ENCODE peak calls at places on chromosomes 12 and 14, in five cellular contexts. T, V, A, C and Z are unnamed samples.

GRCh38 chr12:93894391-93895095 is 217.4 kb downstream of the CRADD start:
- DNase-seq in C (no peak), T (no peak), V (peak), A (peak), Z (no peak)

GRCh38 chr12:6996040-6996441 is 22.2 kb downstream of the LPCAT3 start:
- DNase-seq in C (peak), T (no peak), V (no peak), A (peak), Z (no peak)

GRCh38 chr14:106605548-106606448 is 1079.4 kb downstream of the TMEM121 start:
- DNase-seq in A (no peak), C (peak), T (peak), V (peak), Z (no peak)

GRCh38 chr14:102949062-102949800 is 26.8 kb downstream of the AMN start:
- DNase-seq in C (no peak), T (peak), A (no peak), V (no peak), Z (no peak)

GRCh38 chr12:116533343-116534248 is 25.6 kb upstream of the MAP1LC3B2 start:
- DNase-seq in C (peak), V (peak), T (peak), A (peak), Z (peak)

GRCh38 chr12:116672842-116673516 is 64.9 kb downstream of the SPRING1 start:
- DNase-seq in T (no peak), C (no peak), V (no peak), A (no peak), Z (no peak)

GRCh38 chr14:68241862-68242490 is 422.4 kb downstream of the RAD51B start:
- DNase-seq in T (no peak), C (no peak), A (no peak), V (no peak), Z (no peak)

GRCh38 chr14:84254205-84254788 is 1275.6 kb upstream of the FLRT2 start:
- DNase-seq in A (no peak), C (no peak), T (no peak), V (no peak), Z (peak)

GRCh38 chr14:106694638-106695393 is 1168.4 kb downstream of the TMEM121 start:
- DNase-seq in V (peak), A (no peak), C (peak), T (peak), Z (no peak)

GRCh38 chr14:45135181-45135580 is 549 bp upstream of the FANCM start:
- DNase-seq in C (peak), A (peak), V (no peak), T (no peak), Z (no peak)

GRCh38 chr12:10140001-10140400 is 10.0 kb upstream of the CLEC7A start:
- DNase-seq in C (peak), V (no peak), A (peak), T (peak), Z (peak)

GRCh38 chr12:104903648-104904423 is 54.3 kb downstream of the SLC41A2 start:
- DNase-seq in C (no peak), T (no peak), A (no peak), V (no peak), Z (no peak)

GRCh38 chr14:32319368-32320049 is 9.6 kb upstream of the AKAP6 start:
- DNase-seq in T (no peak), A (peak), V (no peak), C (peak), Z (no peak)

GRCh38 chr14:69428289-69428998 is 30.0 kb downstream of the SLC39A9 start:
- DNase-seq in T (no peak), A (no peak), C (no peak), V (no peak), Z (no peak)

GRCh38 chr14:51901475-51902024 is 41.1 kb downstream of the GNG2 start:
- DNase-seq in C (no peak), T (no peak), A (no peak), V (no peak), Z (no peak)

GRCh38 chr12:46261658-46262057 is 7.2 kb downstream of the SLC38A1 start:
- DNase-seq in C (no peak), T (no peak), A (no peak), V (no peak), Z (no peak)

GRCh38 chr12:39581592-39581991 is 38.0 kb downstream of the ABCD2 start:
- DNase-seq in C (peak), A (peak), V (no peak), T (peak), Z (no peak)

GRCh38 chr12:115930336-115930735 is 347.2 kb downstream of the MED13L start:
- DNase-seq in T (no peak), C (no peak), A (no peak), V (no peak), Z (no peak)

GRCh38 chr12:6928703-6929407 is 1.1 kb downstream of the ATN1 start:
- DNase-seq in A (no peak), C (no peak), V (peak), T (no peak), Z (no peak)

GRCh38 chr12:64181504-64182291 is 40.4 kb downstream of the KICS2 start:
- DNase-seq in T (peak), C (peak), A (peak), V (no peak), Z (peak)

GRCh38 chr12:69688496-69689427 is 10.3 kb downstream of the BEST3 start:
- DNase-seq in A (peak), V (peak), C (peak), T (peak), Z (peak)

GRCh38 chr12:83573676-83574075 is 887.0 kb downstream of the TMTC2 start:
- DNase-seq in A (peak), T (peak), V (peak), C (peak), Z (no peak)

DNA sequence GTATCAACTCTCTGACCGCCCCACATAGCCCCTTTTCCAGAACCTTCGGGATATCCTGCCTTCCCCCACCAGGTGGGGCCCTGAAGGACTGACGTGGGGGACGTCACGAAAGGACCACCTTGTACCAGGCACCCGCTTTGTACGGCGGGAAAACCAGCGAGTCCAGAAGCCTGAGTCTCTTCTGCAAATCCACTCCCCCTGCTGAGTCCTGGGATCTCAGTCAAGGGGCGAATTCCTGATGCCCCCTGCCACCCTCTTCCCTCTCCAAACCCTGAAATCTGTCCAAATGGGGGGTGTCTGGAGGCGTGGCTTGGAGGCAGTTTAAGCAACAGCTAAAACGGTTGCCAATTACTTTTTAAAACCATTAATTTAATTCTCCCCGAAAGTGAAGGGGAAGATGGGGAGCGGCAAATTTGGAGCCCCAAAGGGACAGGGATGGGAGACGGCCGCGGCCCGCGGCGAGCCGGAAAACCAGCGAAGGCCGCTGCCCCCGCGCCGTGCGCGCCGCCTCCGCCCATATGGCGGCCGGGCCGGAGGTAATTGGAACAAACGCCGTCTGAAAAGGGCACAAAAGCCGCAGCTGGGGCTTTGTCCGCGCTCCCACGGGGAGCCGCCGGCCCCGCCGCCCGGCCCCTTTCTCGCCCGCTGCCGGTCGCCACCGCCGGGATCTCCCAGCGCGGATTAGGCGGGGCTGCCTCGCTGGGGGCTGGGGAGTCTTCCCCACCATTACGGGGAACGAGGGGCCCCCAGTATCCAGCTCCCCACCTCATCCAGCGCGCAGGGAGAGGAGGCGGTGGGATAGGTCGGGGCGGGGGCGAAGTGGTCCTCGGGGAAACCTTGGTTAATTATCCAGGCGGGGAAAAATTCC is 6.6 kb downstream of the LHX5 start:
- DNase-seq in C (no peak), A (no peak), V (no peak), T (no peak), Z (peak)
- TF ChIP-seq CTCF in C (no peak), A (no peak), V (no peak), T (no peak), Z (no peak)

GRCh38 chr12:122024132-122024785 is 2.6 kb downstream of the BCL7A start:
- DNase-seq in V (no peak), T (no peak), A (no peak), C (no peak), Z (no peak)

GRCh38 chr12:122028601-122029560 is 7.2 kb downstream of the BCL7A start:
- DNase-seq in T (no peak), V (no peak), A (no peak), C (peak), Z (no peak)

GRCh38 chr12:122028165-122028591 is 6.5 kb downstream of the BCL7A start:
- DNase-seq in V (no peak), A (peak), C (peak), T (no peak), Z (no peak)

GRCh38 chr12:122029620-122030426 is 8.1 kb downstream of the BCL7A start:
- DNase-seq in T (no peak), V (peak), A (no peak), C (peak), Z (no peak)

DNA sequence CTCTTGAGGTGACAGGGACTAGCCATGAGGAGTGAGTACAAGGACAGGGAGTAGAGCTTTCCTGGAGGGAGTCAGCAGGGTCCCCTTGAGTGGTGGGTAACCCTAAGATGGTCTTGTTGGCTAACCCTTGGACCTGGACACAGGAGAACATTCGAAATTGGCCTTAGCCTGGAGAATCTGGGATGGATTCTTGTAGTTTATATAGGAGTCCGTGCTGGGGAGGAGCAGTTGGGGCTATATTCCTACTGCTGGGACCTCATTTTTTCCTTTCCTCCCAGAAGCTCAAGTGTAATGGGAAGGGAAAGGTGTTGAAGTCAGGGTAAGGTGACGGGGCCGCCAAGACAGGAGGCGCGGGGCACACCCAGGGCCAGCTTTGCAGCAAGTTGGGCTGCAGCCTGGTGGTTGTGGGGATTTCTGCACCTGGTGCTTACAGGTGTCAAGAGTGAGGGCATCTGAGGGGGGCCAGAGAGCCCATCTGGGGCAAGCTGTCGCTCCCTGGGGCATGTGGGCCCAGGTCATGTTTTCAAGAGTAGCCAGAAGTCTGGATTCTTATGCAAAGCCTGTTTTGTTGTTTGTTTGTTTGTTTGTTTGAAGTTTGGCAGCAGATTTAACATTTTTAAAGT is 5.1 kb downstream of the BCL7A start:
- DNase-seq in A (no peak), V (no peak), T (no peak), C (no peak), Z (no peak)
- TF ChIP-seq CTCF in A (no peak), V (no peak), T (no peak), C (no peak), Z (no peak)

GRCh38 chr12:66352899-66353298 is 50.6 kb downstream of the HELB start:
- DNase-seq in C (no peak), A (no peak), V (no peak), T (no peak), Z (no peak)

GRCh38 chr12:66354291-66354690 is 52.0 kb downstream of the HELB start:
- DNase-seq in C (no peak), V (no peak), A (no peak), T (no peak), Z (no peak)

GRCh38 chr12:66351301-66351700 is 49.0 kb downstream of the HELB start:
- DNase-seq in A (no peak), T (no peak), C (no peak), V (no peak), Z (no peak)

GRCh38 chr12:66352197-66352596 is 49.9 kb downstream of the HELB start:
- DNase-seq in C (peak), V (no peak), A (peak), T (peak), Z (peak)
- TF ChIP-seq CTCF in C (peak), V (no peak), A (peak), T (peak), Z (no peak)

GRCh38 chr12:120584343-120585149 is 3.3 kb upstream of the POP5 start:
- DNase-seq in C (peak), V (peak), T (peak), A (peak), Z (peak)
- TF ChIP-seq CTCF in C (peak), V (no peak), T (peak), A (no peak), Z (no peak)

DNA sequence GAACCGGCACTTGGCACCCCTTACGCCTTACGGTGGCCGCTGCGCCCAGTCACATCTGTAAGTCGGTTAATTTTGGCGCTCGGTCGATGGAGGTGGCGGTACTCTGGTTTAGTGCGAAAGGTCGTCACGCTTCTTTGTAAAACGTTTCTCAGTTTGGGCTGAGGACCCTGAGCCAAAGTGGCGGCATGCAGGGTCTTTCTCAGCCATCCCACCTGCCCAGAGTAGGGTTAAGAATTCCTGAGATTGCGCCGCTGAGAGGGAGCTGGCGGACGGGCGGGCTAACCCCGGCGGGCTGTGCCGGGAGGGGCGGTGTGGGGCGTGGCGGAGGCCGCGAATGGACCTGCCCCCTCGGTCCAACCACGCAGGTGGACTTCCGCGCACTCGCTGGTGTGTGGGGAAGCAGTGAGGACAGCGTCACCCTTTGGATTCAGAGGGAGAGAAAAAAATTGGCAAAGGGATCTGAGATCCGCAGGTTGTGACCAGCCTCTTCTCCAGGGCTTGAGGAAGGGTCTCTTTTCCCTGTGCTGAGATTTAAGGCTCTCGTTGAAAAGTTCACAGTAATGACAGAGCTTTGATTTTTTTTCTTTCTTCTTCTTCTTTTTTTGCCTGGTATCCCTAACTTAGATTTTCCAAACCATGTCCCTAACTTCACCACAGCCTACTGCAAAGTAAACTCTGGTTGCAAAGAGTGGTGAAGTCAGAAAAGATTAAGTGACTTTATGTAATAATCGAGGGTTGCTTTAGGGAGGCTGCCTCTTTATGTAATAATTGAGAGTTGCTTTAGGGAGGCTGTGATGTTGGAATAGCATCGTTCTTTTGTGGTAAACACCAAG is 602 bp upstream of the FBXO33 start:
- DNase-seq in T (peak), C (peak), A (peak), V (peak), Z (peak)
- TF ChIP-seq CTCF in T (peak), C (no peak), A (no peak), V (no peak), Z (no peak)

GRCh38 chr12:22544038-22544979 is at the start of gene C2CD5:
- DNase-seq in V (peak), A (peak), T (peak), C (peak), Z (peak)
- TF ChIP-seq CTCF in V (no peak), A (peak), T (peak), C (peak), Z (peak)

GRCh38 chr14:40413146-40413545 is 980.9 kb upstream of the FBXO33 start:
- DNase-seq in A (no peak), V (no peak), C (no peak), T (no peak), Z (no peak)

GRCh38 chr14:40417777-40418401 is 985.7 kb upstream of the FBXO33 start:
- DNase-seq in A (peak), T (peak), C (peak), V (no peak), Z (peak)
- TF ChIP-seq CTCF in A (peak), T (peak), C (peak), V (peak), Z (peak)